ENCODE peak calls at places on chromosomes 13 and 19, in seven cellular contexts. N is amniotic epithelial cell; I is body of pancreas; A is uterus; Q is frontal cortex; V is stimulated activated CD4-positive, alpha-beta T cell treated with anti-CD3 and anti-CD28 coated beads, Interleukin-1b, Interleukin-23, amount 100 ng/mL, for 4 hours; B is AG04450. M is an unnamed sample.
A peak's percentile ranks its signal among the peaks of the same experiment; 100 is the strongest.

GRCh38 chr13:78606471-78607408 is 3.4 kb upstream of the POU4F1 start:
- DNase-seq in B (no peak), V (no peak), A (no peak), N (no peak), I (no peak), Q (no peak), M (no peak)

GRCh38 chr19:14555918-14556661 is 15.8 kb downstream of the NDUFB7 start:
- DNase-seq in I (no peak), V (no peak), A (no peak), Q (no peak), B (no peak), N (peak; percentile 66), M (no peak)

GRCh38 chr19:48878219-48879024 is 6.2 kb downstream of the PPP1R15A start:
- DNase-seq in N (peak; percentile 97), B (no peak), V (no peak), I (no peak), A (no peak), Q (no peak), M (peak; percentile 88)

GRCh38 chr13:110456550-110456949 is 105.0 kb downstream of the RAB20 start:
- DNase-seq in V (no peak), Q (no peak), A (no peak), N (no peak), B (no peak), I (no peak), M (no peak)

GRCh38 chr19:8334458-8335342 is 8.4 kb downstream of the KANK3 start:
- DNase-seq in N (peak; percentile 72), I (peak; percentile 65), V (no peak), B (no peak), A (no peak), Q (peak; percentile 61), M (no peak)

GRCh38 chr13:44396295-44396962 is 22.8 kb downstream of the SERP2 start:
- DNase-seq in B (no peak), V (no peak), A (no peak), Q (no peak), N (no peak), I (no peak), M (peak; percentile 39)

GRCh38 chr13:49248433-49249002 is 793 bp downstream of the CDADC1 start:
- DNase-seq in A (peak; percentile 23), I (no peak), B (no peak), V (no peak), Q (peak; percentile 14), N (peak; percentile 24), M (no peak)

GRCh38 chr13:66886248-66886647 is 343.9 kb downstream of the PCDH9 start:
- DNase-seq in V (no peak), N (no peak), A (no peak), Q (peak; percentile 2), B (no peak), I (no peak), M (no peak)

GRCh38 chr13:67588607-67589006 is 358.5 kb upstream of the PCDH9 start:
- DNase-seq in V (no peak), B (no peak), Q (no peak), A (no peak), N (no peak), I (no peak), M (no peak)

GRCh38 chr19:43767818-43768217 is 13.0 kb downstream of the KCNN4 start:
- DNase-seq in B (no peak), I (no peak), A (no peak), V (no peak), N (no peak), Q (no peak), M (no peak)

GRCh38 chr13:112131740-112132113 is 64.8 kb downstream of the SOX1 start:
- DNase-seq in A (no peak), B (no peak), Q (no peak), V (no peak), I (no peak), N (no peak), M (no peak)

GRCh38 chr19:1872807-1873523 is 9.6 kb upstream of the KLF16 start:
- DNase-seq in V (no peak), N (no peak), A (no peak), B (no peak), I (no peak), Q (no peak), M (no peak)

GRCh38 chr13:50456111-50456510 is 387.4 kb downstream of the DLEU7 start:
- DNase-seq in I (no peak), V (no peak), Q (no peak), A (no peak), N (no peak), B (no peak), M (no peak)

GRCh38 chr13:31282741-31283455 is 83.1 kb downstream of the B3GLCT start:
- DNase-seq in V (no peak), A (no peak), Q (no peak), B (no peak), I (no peak), N (no peak), M (no peak)

GRCh38 chr19:2491130-2491801 is 15.3 kb downstream of the GADD45B start:
- DNase-seq in A (peak; percentile 39), I (peak; percentile 96), Q (no peak), V (no peak), N (peak; percentile 95), B (no peak), M (no peak)

GRCh38 chr13:76029088-76029487 is 393.0 kb downstream of the LMO7 start:
- DNase-seq in A (no peak), B (no peak), N (no peak), V (no peak), Q (no peak), I (no peak), M (no peak)